ENCODE peak calls at places on chromosome 6, in eight cellular contexts. J, S, D, K, F, B, W and E are unnamed samples.

GRCh38 chr6:114740547-114740946 is 397.7 kb upstream of the HS3ST5 start:
- DNase-seq in W (no peak), F (no peak), B (no peak), D (no peak), K (no peak), J (no peak), S (no peak), E (no peak)

GRCh38 chr6:117605169-117605826 is 3.0 kb upstream of the GOPC start:
- DNase-seq in B (no peak), W (peak), K (peak), D (peak), F (peak), S (peak), J (peak), E (peak)

GRCh38 chr6:77040566-77041195 is 422.6 kb downstream of the HTR1B start:
- DNase-seq in F (no peak), W (peak), B (no peak), J (no peak), K (no peak), D (no peak), S (no peak), E (no peak)

GRCh38 chr6:5490495-5491069 is 229.3 kb downstream of the FARS2 start:
- DNase-seq in D (no peak), J (no peak), B (no peak), F (peak), K (no peak), W (no peak), S (no peak), E (no peak)

GRCh38 chr6:118709859-118710350 is 58.5 kb upstream of the CEP85L start:
- DNase-seq in W (peak), F (no peak), B (no peak), K (no peak), J (peak), S (peak), D (peak), E (no peak)

GRCh38 chr6:46175446-46175845 is 4.7 kb upstream of the ENPP5 start:
- DNase-seq in J (peak), K (no peak), F (no peak), S (no peak), B (no peak), W (no peak), D (no peak), E (no peak)

GRCh38 chr6:142846883-142847287 is 98.1 kb downstream of the HIVEP2 start:
- DNase-seq in D (no peak), F (no peak), J (no peak), W (peak), B (no peak), S (peak), K (peak), E (peak)

GRCh38 chr6:56396435-56396834 is 149.1 kb upstream of the COL21A1 start:
- DNase-seq in W (no peak), B (no peak), D (no peak), K (no peak), S (no peak), J (no peak), F (no peak), E (no peak)

GRCh38 chr6:153790048-153790447 is 249.0 kb upstream of the OPRM1 start:
- DNase-seq in D (peak), B (no peak), S (peak), K (peak), J (peak), F (no peak), W (peak), E (peak)

GRCh38 chr6:110738899-110739365 is 76.3 kb downstream of the CDK19 start:
- DNase-seq in K (no peak), F (no peak), W (no peak), J (peak), D (peak), S (no peak), B (no peak), E (no peak)

GRCh38 chr6:10564975-10565374 is 43.8 kb downstream of the GCNT2 start:
- DNase-seq in J (no peak), B (no peak), W (no peak), F (no peak), S (no peak), K (no peak), D (no peak), E (no peak)

GRCh38 chr6:40353967-40354452 is 233.2 kb downstream of the LRFN2 start:
- DNase-seq in D (no peak), B (peak), J (no peak), K (peak), F (no peak), W (no peak), S (no peak), E (no peak)

GRCh38 chr6:41360314-41360685 is 24.9 kb downstream of the NCR2 start:
- DNase-seq in K (no peak), B (no peak), J (no peak), D (no peak), W (no peak), F (no peak), S (no peak), E (no peak)

GRCh38 chr6:166382500-166382932 is 224 bp downstream of the MPC1 start:
- DNase-seq in D (no peak), S (no peak), W (no peak), K (no peak), J (no peak), B (no peak), F (no peak), E (no peak)

GRCh38 chr6:163943647-163944395 is 529.3 kb downstream of the QKI start:
- DNase-seq in B (peak), K (no peak), D (no peak), F (no peak), S (no peak), J (no peak), W (no peak), E (no peak)

GRCh38 chr6:165704001-165704748 is 41.1 kb upstream of the PDE10A start:
- DNase-seq in D (no peak), F (no peak), B (no peak), W (no peak), K (no peak), S (no peak), J (peak), E (peak)

GRCh38 chr6:87029711-87030314 is 65.1 kb downstream of the CGA start:
- DNase-seq in S (peak), D (peak), K (peak), B (no peak), W (peak), F (peak), J (peak), E (peak)

GRCh38 chr6:157891544-157892362 is 68.7 kb downstream of the SNX9 start:
- DNase-seq in D (no peak), B (no peak), K (no peak), F (no peak), J (peak), S (no peak), W (no peak), E (no peak)

GRCh38 chr6:44246663-44247337 is at the start of gene HSP90AB1:
- DNase-seq in W (peak), F (peak), B (peak), J (peak), D (peak), K (peak), S (peak), E (peak)

GRCh38 chr6:15417811-15418210 is 171.9 kb downstream of the JARID2 start:
- DNase-seq in J (peak), S (peak), W (peak), F (no peak), K (no peak), D (no peak), B (no peak), E (no peak)

GRCh38 chr6:158808918-158809678 is 10.1 kb downstream of the EZR start:
- DNase-seq in F (no peak), D (no peak), S (no peak), B (no peak), W (no peak), K (no peak), J (no peak), E (no peak)

GRCh38 chr6:145112711-145113148 is 622.6 kb downstream of the EPM2A start:
- DNase-seq in B (no peak), K (no peak), D (no peak), S (no peak), F (no peak), W (no peak), J (no peak), E (no peak)

GRCh38 chr6:84052204-84052882 is 18.8 kb downstream of the MRAP2 start:
- DNase-seq in J (no peak), K (peak), F (peak), W (peak), B (peak), S (peak), D (no peak), E (peak)

GRCh38 chr6:26032387-26033131 is 54.7 kb upstream of the HFE start:
- DNase-seq in D (peak), K (no peak), S (no peak), J (peak), F (no peak), B (peak), W (peak), E (no peak)

GRCh38 chr6:168201383-168201782 is 118.2 kb downstream of the DACT2 start:
- DNase-seq in B (no peak), J (no peak), K (peak), S (no peak), D (peak), W (no peak), F (peak), E (no peak)

GRCh38 chr6:113015249-113015648 is 668.1 kb downstream of the RFPL4B start:
- DNase-seq in F (no peak), S (peak), D (no peak), B (no peak), K (no peak), W (no peak), J (no peak), E (no peak)

GRCh38 chr6:7526755-7527154 is 14.7 kb upstream of the DSP start:
- DNase-seq in F (no peak), K (no peak), J (no peak), W (no peak), B (no peak), D (no peak), S (no peak), E (no peak)

GRCh38 chr6:25576920-25577319 is 75.1 kb upstream of the SCGN start:
- DNase-seq in S (no peak), K (no peak), F (no peak), W (no peak), B (no peak), J (no peak), D (no peak), E (no peak)

GRCh38 chr6:17218749-17219093 is 62.4 kb upstream of the RBM24 start:
- DNase-seq in D (no peak), W (no peak), J (no peak), F (no peak), K (no peak), B (no peak), S (no peak), E (no peak)

GRCh38 chr6:17408081-17408480 is 14.7 kb downstream of the CAP2 start:
- DNase-seq in D (no peak), K (no peak), W (no peak), J (no peak), F (no peak), B (no peak), S (no peak), E (no peak)

GRCh38 chr6:113859349-113860164 is 2.4 kb downstream of the MARCKS start:
- DNase-seq in S (no peak), W (peak), D (peak), K (peak), B (peak), F (no peak), J (no peak), E (peak)